ENCODE peak calls at places on chromosomes 2 and 18, in six cellular contexts. Q is endothelial cell; J is cardiac muscle cell; V is fibroblast of villous mesenchyme; H is activated CD8-positive, alpha-beta T cell treated with anti-CD3 and anti-CD28 coated beads for 36 hours; T is progenitor cell of endocrine pancreas. K is an unnamed sample.

GRCh38 chr2:164954186-164954585 is 1.1 kb downstream of the SLC38A11 start:
- DNase-seq in V (no peak), T (no peak), Q (no peak), J (no peak), H (peak), K (no peak)

GRCh38 chr2:134253117-134253704 is 661 bp upstream of the MGAT5 start:
- DNase-seq in H (peak), Q (no peak), J (no peak), T (no peak), V (no peak), K (no peak)

GRCh38 chr18:32086866-32087265 is 4.8 kb upstream of the RNF138 start:
- DNase-seq in H (no peak), Q (no peak), T (no peak), J (peak), V (no peak), K (no peak)

GRCh38 chr2:215619022-215619958 is 183.4 kb upstream of the FN1 start:
- DNase-seq in Q (no peak), H (peak), T (no peak), V (peak), J (peak), K (no peak)

GRCh38 chr2:231012471-231012870 is 16.6 kb downstream of the SPATA3 start:
- DNase-seq in H (no peak), T (no peak), J (no peak), Q (no peak), V (no peak), K (no peak)

GRCh38 chr2:64652231-64653173 is 1.2 kb downstream of the SERTAD2 start:
- DNase-seq in V (peak), Q (no peak), T (no peak), J (peak), H (peak), K (no peak)

GRCh38 chr2:64979744-64980143 is 9.5 kb upstream of the SLC1A4 start:
- DNase-seq in Q (no peak), V (no peak), H (no peak), J (no peak), T (no peak), K (no peak)

GRCh38 chr2:34419856-34420255 is 820.8 kb upstream of the FAM98A start:
- DNase-seq in H (no peak), Q (no peak), V (no peak), T (no peak), J (no peak), K (no peak)

GRCh38 chr2:195575879-195576391 is 81.1 kb upstream of the SLC39A10 start:
- DNase-seq in V (peak), H (peak), Q (no peak), T (no peak), J (peak), K (no peak)

GRCh38 chr18:27687351-27687979 is 489.5 kb downstream of the CDH2 start:
- DNase-seq in V (no peak), Q (no peak), T (no peak), H (no peak), J (no peak), K (no peak)

GRCh38 chr18:27688581-27688980 is 488.3 kb downstream of the CDH2 start:
- DNase-seq in V (no peak), T (no peak), Q (no peak), J (no peak), H (no peak), K (no peak)

GRCh38 chr18:27685071-27685470 is 491.9 kb downstream of the CDH2 start:
- DNase-seq in Q (no peak), H (no peak), V (no peak), T (no peak), J (no peak), K (no peak)

DNA sequence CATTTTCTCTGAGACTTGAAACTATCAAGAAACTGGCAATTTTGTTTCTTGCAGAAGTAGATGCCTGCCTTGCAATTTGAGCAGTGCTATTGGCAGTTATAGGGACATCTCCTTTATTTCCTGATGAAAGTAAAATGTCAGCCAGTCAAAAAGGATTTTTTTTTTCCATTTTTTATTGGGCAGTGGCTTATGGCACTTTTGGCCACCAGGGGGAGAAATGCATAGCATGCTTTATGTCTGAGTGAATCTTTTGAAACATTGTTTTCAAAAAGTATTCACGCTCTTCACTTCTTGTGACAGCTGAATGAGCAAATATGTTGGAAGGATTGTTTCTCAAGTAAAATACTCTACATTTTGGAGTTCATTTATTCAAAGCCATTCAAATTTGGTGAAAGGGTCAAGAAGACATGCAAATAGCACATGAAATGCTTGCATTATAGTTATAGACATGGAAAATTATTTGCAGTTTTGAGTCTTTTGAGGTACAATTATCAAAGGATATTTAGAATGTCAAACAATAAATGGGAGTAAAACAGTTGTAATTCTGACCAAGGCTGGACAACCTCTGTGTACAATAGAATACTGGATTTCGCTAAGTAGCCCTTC is 491.0 kb downstream of the CDH2 start:
- DNase-seq in H (peak), J (peak), Q (peak), T (no peak), V (peak), K (no peak)
- TF ChIP-seq CTCF in H (peak), J (peak), Q (peak), T (peak), V (peak), K (no peak)

GRCh38 chr2:1891147-1891546 is 146.8 kb upstream of the PXDN start:
- DNase-seq in H (no peak), Q (no peak), T (no peak), J (no peak), V (no peak), K (no peak)
- TF ChIP-seq CTCF in H (no peak), Q (no peak), T (no peak), J (no peak), V (no peak), K (no peak)

GRCh38 chr2:172813314-172813888 is 77.8 kb downstream of the RAPGEF4 start:
- DNase-seq in Q (no peak), J (peak), T (no peak), H (no peak), V (peak), K (no peak)
- TF ChIP-seq CTCF in Q (peak), J (peak), T (peak), H (no peak), V (peak), K (no peak)

DNA sequence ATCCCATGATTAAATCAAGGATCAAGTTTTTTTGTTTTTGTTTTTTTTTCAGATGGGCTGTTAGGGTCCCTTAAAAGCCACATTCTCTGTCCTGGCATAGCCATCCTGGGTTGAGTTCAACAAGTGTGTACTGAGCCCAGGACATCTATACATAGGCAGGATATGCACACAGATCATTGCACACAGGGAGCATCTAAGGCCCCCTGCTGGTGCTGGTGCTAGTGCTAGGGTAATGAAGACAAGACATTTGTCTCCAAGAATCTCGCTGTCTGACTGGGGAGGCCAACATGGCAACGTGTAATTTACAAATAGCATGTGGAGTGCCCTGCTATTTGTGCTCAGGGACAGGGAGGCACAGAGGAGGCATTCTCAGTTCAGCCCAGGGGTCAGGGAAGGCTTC is 124.5 kb downstream of the VAPA start:
- DNase-seq in J (no peak), V (no peak), T (no peak), Q (no peak), H (peak), K (no peak)
- TF ChIP-seq CTCF in J (no peak), V (peak), T (no peak), Q (no peak), H (no peak), K (no peak)

DNA sequence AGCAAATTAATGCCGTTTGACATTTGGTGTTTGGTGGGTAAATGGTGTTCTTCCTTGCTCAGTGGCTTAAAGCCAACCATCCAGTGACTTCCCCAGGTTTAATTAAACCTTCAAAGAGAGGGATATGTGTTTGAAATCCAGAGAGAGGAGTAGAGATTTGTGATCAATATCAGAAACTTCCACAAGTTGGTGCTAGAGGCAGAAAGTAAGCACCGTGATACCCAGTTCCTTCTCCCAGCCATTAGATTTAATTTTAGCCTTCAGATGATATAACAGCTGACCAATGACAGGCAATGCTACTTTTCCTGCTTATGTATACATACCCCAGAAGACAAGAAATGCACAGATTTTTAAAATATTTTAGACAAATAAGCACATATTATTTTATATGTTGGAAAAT is 398.5 kb downstream of the CDH2 start:
- DNase-seq in T (no peak), V (peak), H (no peak), J (peak), Q (no peak), K (no peak)
- TF ChIP-seq CTCF in T (peak), V (peak), H (no peak), J (peak), Q (no peak), K (no peak)

DNA sequence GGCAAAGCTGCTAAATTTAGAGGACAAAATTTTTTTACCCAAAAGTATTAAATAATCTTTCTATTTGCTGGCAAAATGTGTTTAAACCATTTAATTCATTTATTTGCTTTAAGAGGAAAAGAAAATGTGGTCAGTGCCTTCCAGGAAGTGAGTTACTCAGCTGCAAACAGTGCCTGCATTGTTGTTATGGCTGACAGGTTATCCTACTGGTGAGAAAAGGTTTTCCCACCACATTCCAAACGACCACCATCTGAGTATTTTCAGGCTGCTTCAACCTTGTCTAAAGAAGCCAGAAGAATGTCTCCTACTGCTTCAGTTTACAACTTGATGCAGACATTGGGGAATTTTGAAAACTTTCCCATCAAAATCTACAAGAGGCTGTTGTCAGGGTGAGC is 461.2 kb upstream of the FANCL start:
- DNase-seq in H (no peak), T (no peak), Q (no peak), J (peak), V (no peak), K (no peak)
- TF ChIP-seq CTCF in H (no peak), T (peak), Q (no peak), J (no peak), V (no peak), K (no peak)

DNA sequence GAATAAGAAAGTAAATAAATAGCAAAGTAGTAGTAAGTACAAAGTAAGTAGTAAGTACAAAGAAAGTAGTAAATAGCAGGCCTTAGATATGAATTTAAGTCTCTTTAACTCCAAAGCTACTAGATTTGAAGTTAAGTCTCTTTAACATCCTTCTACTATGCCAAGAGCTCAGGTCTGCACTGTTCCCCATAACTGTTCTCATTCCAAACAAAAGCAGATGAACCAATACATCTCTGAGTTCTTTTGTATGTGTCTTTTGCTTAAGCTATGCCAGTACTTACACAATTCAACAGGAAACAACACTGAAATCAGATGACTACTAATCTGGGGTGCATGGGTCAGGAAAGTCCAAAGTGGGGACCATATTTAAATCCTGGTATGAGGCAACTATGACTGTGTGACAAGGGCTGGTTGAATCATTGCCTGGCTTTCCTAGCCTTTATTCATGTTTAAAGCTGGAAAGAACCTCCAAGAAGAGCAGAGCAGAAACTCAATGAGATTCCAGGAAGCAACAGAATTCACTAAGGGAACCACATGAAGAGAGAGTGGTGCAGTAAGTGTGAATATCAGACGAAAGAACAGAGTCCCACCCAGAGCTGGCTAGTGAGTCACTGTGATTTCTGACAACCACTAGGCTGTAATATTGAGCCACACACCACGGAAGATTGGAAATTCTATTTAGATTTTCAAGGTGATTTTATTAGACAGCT is 51.0 kb upstream of the CYP26B1 start:
- DNase-seq in T (no peak), V (peak), Q (no peak), H (no peak), J (peak), K (no peak)
- TF ChIP-seq CTCF in T (no peak), V (peak), Q (no peak), H (no peak), J (peak), K (no peak)